ENCODE peak calls at places on chromosome 10, in nine cellular contexts. One of them, this sample, is unnamed.

GRCh38 chr10:94496010-94496409 is 49.6 kb upstream of the HELLS start:
- DNase-seq in Calu3: no peak
- DNase-seq in spleen: no peak
- DNase-seq in AG08396: no peak
- DNase-seq in GM12891: no peak
- DNase-seq in AG10803: no peak
- DNase-seq in IMR-90: peak; percentile 12
- DNase-seq in activated CD4-positive, alpha-beta T cell treated with anti-CD3 and anti-CD28 coated beads, Interleukin-2, amount 10 ng/mL, durations not matched to agents 24 days and 14 days: no peak
- DNase-seq in activated T-helper 1 cell treated with anti-CD3 and anti-CD28 coated beads, Interleukin-2, amount 50 U/mL, for 16 hours: no peak
- DNase-seq in this sample: no peak

GRCh38 chr10:117399341-117400196 is 24.3 kb upstream of the PDZD8 start:
- DNase-seq in Calu3: no peak
- DNase-seq in spleen: no peak
- DNase-seq in AG08396: no peak
- DNase-seq in GM12891: no peak
- DNase-seq in AG10803: no peak
- DNase-seq in IMR-90: no peak
- DNase-seq in activated CD4-positive, alpha-beta T cell treated with anti-CD3 and anti-CD28 coated beads, Interleukin-2, amount 10 ng/mL, durations not matched to agents 24 days and 14 days: no peak
- DNase-seq in activated T-helper 1 cell treated with anti-CD3 and anti-CD28 coated beads, Interleukin-2, amount 50 U/mL, for 16 hours: no peak
- DNase-seq in this sample: no peak

GRCh38 chr10:90028312-90028711 is 326.9 kb downstream of the KIF20B start:
- DNase-seq in Calu3: no peak
- DNase-seq in spleen: no peak
- DNase-seq in AG08396: no peak
- DNase-seq in GM12891: no peak
- DNase-seq in AG10803: no peak
- DNase-seq in IMR-90: no peak
- DNase-seq in activated CD4-positive, alpha-beta T cell treated with anti-CD3 and anti-CD28 coated beads, Interleukin-2, amount 10 ng/mL, durations not matched to agents 24 days and 14 days: no peak
- DNase-seq in activated T-helper 1 cell treated with anti-CD3 and anti-CD28 coated beads, Interleukin-2, amount 50 U/mL, for 16 hours: no peak
- DNase-seq in this sample: no peak

GRCh38 chr10:124650820-124651401 is 93.3 kb downstream of the FAM53B start:
- DNase-seq in Calu3: no peak
- DNase-seq in spleen: peak; percentile 87
- DNase-seq in AG08396: no peak
- DNase-seq in GM12891: peak; percentile 61
- DNase-seq in AG10803: no peak
- DNase-seq in IMR-90: no peak
- DNase-seq in activated CD4-positive, alpha-beta T cell treated with anti-CD3 and anti-CD28 coated beads, Interleukin-2, amount 10 ng/mL, durations not matched to agents 24 days and 14 days: peak; percentile 85
- DNase-seq in activated T-helper 1 cell treated with anti-CD3 and anti-CD28 coated beads, Interleukin-2, amount 50 U/mL, for 16 hours: peak; percentile 56
- DNase-seq in this sample: peak; percentile 73

GRCh38 chr10:10848488-10849111 is 169.1 kb upstream of the CELF2 start:
- DNase-seq in Calu3: no peak
- DNase-seq in spleen: no peak
- DNase-seq in AG08396: no peak
- DNase-seq in GM12891: no peak
- DNase-seq in AG10803: no peak
- DNase-seq in IMR-90: no peak
- DNase-seq in activated CD4-positive, alpha-beta T cell treated with anti-CD3 and anti-CD28 coated beads, Interleukin-2, amount 10 ng/mL, durations not matched to agents 24 days and 14 days: no peak
- DNase-seq in activated T-helper 1 cell treated with anti-CD3 and anti-CD28 coated beads, Interleukin-2, amount 50 U/mL, for 16 hours: no peak
- DNase-seq in this sample: no peak

GRCh38 chr10:7267142-7267541 is 143.7 kb downstream of the SFMBT2 start:
- DNase-seq in Calu3: no peak
- DNase-seq in spleen: no peak
- DNase-seq in AG08396: no peak
- DNase-seq in GM12891: no peak
- DNase-seq in AG10803: no peak
- DNase-seq in IMR-90: no peak
- DNase-seq in activated CD4-positive, alpha-beta T cell treated with anti-CD3 and anti-CD28 coated beads, Interleukin-2, amount 10 ng/mL, durations not matched to agents 24 days and 14 days: no peak
- DNase-seq in activated T-helper 1 cell treated with anti-CD3 and anti-CD28 coated beads, Interleukin-2, amount 50 U/mL, for 16 hours: no peak
- DNase-seq in this sample: no peak

GRCh38 chr10:33237736-33238624 is 96.5 kb downstream of the NRP1 start:
- DNase-seq in Calu3: peak; percentile 40
- DNase-seq in spleen: no peak
- DNase-seq in AG08396: peak; percentile 82
- DNase-seq in GM12891: no peak
- DNase-seq in AG10803: peak; percentile 98
- DNase-seq in IMR-90: peak; percentile 99
- DNase-seq in activated CD4-positive, alpha-beta T cell treated with anti-CD3 and anti-CD28 coated beads, Interleukin-2, amount 10 ng/mL, durations not matched to agents 24 days and 14 days: no peak
- DNase-seq in activated T-helper 1 cell treated with anti-CD3 and anti-CD28 coated beads, Interleukin-2, amount 50 U/mL, for 16 hours: no peak
- DNase-seq in this sample: no peak

GRCh38 chr10:96833220-96834001 is 1.3 kb downstream of the LCOR start:
- DNase-seq in Calu3: peak; percentile 10
- DNase-seq in spleen: no peak
- DNase-seq in AG08396: peak; percentile 39
- DNase-seq in GM12891: no peak
- DNase-seq in AG10803: no peak
- DNase-seq in IMR-90: peak; percentile 23
- DNase-seq in activated CD4-positive, alpha-beta T cell treated with anti-CD3 and anti-CD28 coated beads, Interleukin-2, amount 10 ng/mL, durations not matched to agents 24 days and 14 days: peak; percentile 69
- DNase-seq in activated T-helper 1 cell treated with anti-CD3 and anti-CD28 coated beads, Interleukin-2, amount 50 U/mL, for 16 hours: no peak
- DNase-seq in this sample: peak; percentile 47

GRCh38 chr10:96138102-96138501 is 8.0 kb downstream of the ZNF518A start:
- DNase-seq in Calu3: no peak
- DNase-seq in spleen: no peak
- DNase-seq in AG08396: no peak
- DNase-seq in GM12891: peak; percentile 14
- DNase-seq in AG10803: no peak
- DNase-seq in IMR-90: no peak
- DNase-seq in activated CD4-positive, alpha-beta T cell treated with anti-CD3 and anti-CD28 coated beads, Interleukin-2, amount 10 ng/mL, durations not matched to agents 24 days and 14 days: peak; percentile 49
- DNase-seq in activated T-helper 1 cell treated with anti-CD3 and anti-CD28 coated beads, Interleukin-2, amount 50 U/mL, for 16 hours: no peak
- DNase-seq in this sample: no peak

GRCh38 chr10:70584941-70585544 is 17.5 kb downstream of the PRF1 start:
- DNase-seq in Calu3: no peak
- DNase-seq in spleen: no peak
- DNase-seq in AG08396: no peak
- DNase-seq in GM12891: no peak
- DNase-seq in AG10803: no peak
- DNase-seq in IMR-90: no peak
- DNase-seq in activated CD4-positive, alpha-beta T cell treated with anti-CD3 and anti-CD28 coated beads, Interleukin-2, amount 10 ng/mL, durations not matched to agents 24 days and 14 days: no peak
- DNase-seq in activated T-helper 1 cell treated with anti-CD3 and anti-CD28 coated beads, Interleukin-2, amount 50 U/mL, for 16 hours: no peak
- DNase-seq in this sample: no peak

GRCh38 chr10:103916901-103917300 is 1.1 kb downstream of the STN1 start:
- DNase-seq in Calu3: no peak
- DNase-seq in spleen: no peak
- DNase-seq in AG08396: no peak
- DNase-seq in GM12891: no peak
- DNase-seq in AG10803: no peak
- DNase-seq in IMR-90: no peak
- DNase-seq in activated CD4-positive, alpha-beta T cell treated with anti-CD3 and anti-CD28 coated beads, Interleukin-2, amount 10 ng/mL, durations not matched to agents 24 days and 14 days: no peak
- DNase-seq in activated T-helper 1 cell treated with anti-CD3 and anti-CD28 coated beads, Interleukin-2, amount 50 U/mL, for 16 hours: no peak
- DNase-seq in this sample: no peak